ENCODE peak calls at places on chromosomes 4 and X, in nine cellular contexts. M is stimulated activated CD8-positive, alpha-beta memory T cell treated with anti-CD3 and anti-CD28 coated beads, Interleukin-15, amount 100 ng/mL, for 24 hours; Q is AG08396; P is left colon; Z is activated effector memory CD4-positive, alpha-beta T cell treated with anti-CD3 and anti-CD28 coated beads, Interleukin-2, amount 50 U/mL, for 16 hours; S is NCI-H187 treated with DMSO at 0.1 percent for 48 hours; E is choroid plexus epithelial cell; H is stimulated activated CD4-positive, alpha-beta T cell treated with anti-CD3 and anti-CD28 coated beads, Interleukin-1b, Interleukin-23, amount 100 ng/mL, for 48 hours; D is activated gamma-delta T cell. I is an unnamed sample.
A peak's percentile ranks its signal among the peaks of the same experiment; 100 is the strongest.

GRCh38 chr4:127782025-127782274 is 172 bp upstream of the HSPA4L start:
- DNase-seq in M (no peak), Q (peak; percentile 99), P (peak; percentile 82), Z (no peak), S (peak; percentile 8), E (peak; percentile 86), H (peak; percentile 65), D (no peak), I (peak; percentile 77)

GRCh38 chr4:157514711-157515110 is 294.2 kb downstream of the GRIA2 start:
- DNase-seq in M (no peak), Q (no peak), P (no peak), Z (no peak), S (no peak), E (no peak), H (no peak), D (no peak), I (no peak)

GRCh38 chrX:9698566-9698965 is 67.1 kb downstream of the GPR143 start:
- DNase-seq in M (no peak), Q (no peak), P (no peak), Z (no peak), S (no peak), E (no peak), H (no peak), D (no peak), I (no peak)

GRCh38 chrX:10582945-10583344 is 37.4 kb downstream of the MID1 start:
- DNase-seq in M (no peak), Q (peak; percentile 26), P (no peak), Z (no peak), S (no peak), E (peak; percentile 60), H (no peak), D (no peak), I (no peak)

GRCh38 chr4:184053476-184053875 is 148.4 kb downstream of the STOX2 start:
- DNase-seq in M (no peak), Q (no peak), P (no peak), Z (no peak), S (no peak), E (no peak), H (no peak), D (no peak), I (no peak)

GRCh38 chr4:95124906-95125504 is 367.2 kb downstream of the BMPR1B start:
- DNase-seq in M (no peak), Q (peak; percentile 50), P (no peak), Z (no peak), S (no peak), E (peak; percentile 89), H (no peak), D (no peak), I (no peak)

GRCh38 chrX:81857192-81857591 is 655.3 kb downstream of the SH3BGRL start:
- DNase-seq in M (no peak), Q (no peak), P (no peak), Z (no peak), S (no peak), E (no peak), H (no peak), D (no peak), I (no peak)

GRCh38 chr4:25845841-25846653 is 16.7 kb downstream of the SEL1L3 start:
- DNase-seq in M (no peak), Q (no peak), P (no peak), Z (no peak), S (no peak), E (no peak), H (no peak), D (no peak), I (no peak)

GRCh38 chrX:24294619-24295018 is 19.2 kb downstream of the SUPT20HL2 start:
- DNase-seq in M (no peak), Q (no peak), P (no peak), Z (no peak), S (no peak), E (peak; percentile 45), H (peak; percentile 27), D (no peak), I (no peak)

GRCh38 chr4:90099795-90100194 is 27.4 kb upstream of the CCSER1 start:
- DNase-seq in M (no peak), Q (no peak), P (no peak), Z (no peak), S (no peak), E (no peak), H (no peak), D (no peak), I (no peak)